ENCODE peak calls at places on chromosomes 16 and 17, in seven cellular contexts. Y is A549, B is AG04450, K is cardiac muscle cell, H is cardiac fibroblast, V is AG09309, P is body of pancreas. Q is an unnamed sample.

GRCh38 chr16:54411555-54411954 is 125.0 kb upstream of the IRX3 start:
- DNase-seq in P (no peak), Y (no peak), H (no peak), B (no peak), V (no peak), K (peak), Q (no peak)

GRCh38 chr17:44828919-44829557 is 1.0 kb downstream of the GJC1 start:
- DNase-seq in Y (peak), B (no peak), P (no peak), V (no peak), H (peak), K (no peak), Q (no peak)

GRCh38 chr16:87723224-87723619 is 42.6 kb downstream of the KLHDC4 start:
- DNase-seq in K (peak), B (peak), Y (no peak), P (peak), H (peak), V (no peak), Q (no peak)

GRCh38 chr17:77637807-77638182 is 320.7 kb upstream of the TNRC6C start:
- DNase-seq in P (no peak), V (no peak), B (no peak), Y (no peak), H (no peak), K (no peak), Q (no peak)

GRCh38 chr17:68199837-68200688 is 47.8 kb upstream of the AMZ2 start:
- DNase-seq in K (no peak), Y (no peak), P (no peak), V (no peak), B (no peak), H (peak), Q (no peak)

GRCh38 chr17:45451131-45451530 is 18.5 kb upstream of the ARHGAP27 start:
- DNase-seq in B (no peak), H (no peak), Y (no peak), K (no peak), V (no peak), P (no peak), Q (no peak)

GRCh38 chr16:4372578-4373355 is 1.1 kb downstream of the VASN start:
- DNase-seq in K (no peak), V (no peak), B (no peak), Y (peak), P (peak), H (peak), Q (no peak)

GRCh38 chr17:4986403-4986802 is 1.1 kb downstream of the CAMTA2 start:
- DNase-seq in V (no peak), K (no peak), Y (no peak), H (peak), P (no peak), B (no peak), Q (no peak)

GRCh38 chr16:80084614-80085013 is 456.2 kb upstream of the DYNLRB2 start:
- DNase-seq in B (no peak), K (peak), V (peak), Y (peak), H (peak), P (peak), Q (no peak)

GRCh38 chr17:7650509-7651096 is at the start of gene ATP1B2:
- DNase-seq in V (no peak), B (no peak), H (peak), Y (peak), P (peak), K (peak), Q (no peak)

GRCh38 chr17:55710410-55710809 is 12.3 kb downstream of the TMEM100 start:
- DNase-seq in P (no peak), Y (no peak), B (no peak), V (no peak), K (no peak), H (peak), Q (no peak)

DNA sequence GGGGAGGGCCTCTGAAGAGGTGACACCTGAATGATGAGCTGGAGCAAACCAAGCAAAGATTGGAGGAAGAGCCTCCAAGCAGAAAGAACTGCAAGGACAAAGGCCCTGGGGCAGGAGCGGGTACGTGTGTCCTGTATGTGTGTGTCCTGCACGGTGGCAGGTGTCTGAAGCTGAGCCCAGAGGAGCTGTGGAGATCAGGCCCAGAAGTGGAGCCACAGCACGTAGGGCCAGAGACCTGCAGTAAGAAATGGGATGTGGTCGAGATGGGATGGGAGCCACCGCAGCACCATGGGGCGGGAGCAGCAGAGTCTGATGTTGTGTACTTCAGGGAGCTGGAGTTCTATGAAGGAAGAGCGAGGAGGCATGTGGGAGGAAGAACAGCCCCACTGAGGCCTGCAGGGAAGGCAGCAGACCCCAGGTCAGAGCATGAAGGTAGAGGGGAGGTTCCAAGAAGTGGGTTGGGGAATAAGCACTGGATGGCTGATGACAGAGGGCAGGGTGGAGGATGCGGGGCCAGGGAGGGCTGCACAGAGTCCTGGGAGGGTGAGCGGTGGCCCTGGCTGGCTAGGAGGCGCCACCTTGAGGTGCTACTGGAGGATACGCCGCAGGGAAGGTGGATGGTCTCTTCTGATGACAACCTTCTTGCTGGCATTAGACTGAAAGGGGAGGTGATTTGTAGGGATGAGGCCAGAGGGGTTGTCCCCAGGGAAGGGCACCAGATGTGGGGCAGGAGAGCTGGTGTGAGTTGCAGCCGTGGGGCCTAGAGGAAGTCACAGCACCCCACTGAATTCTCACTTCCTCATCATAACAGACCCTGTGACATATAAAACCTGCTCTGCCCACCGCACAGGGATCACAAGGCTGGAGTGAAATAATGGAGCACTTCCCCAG is 10.6 kb upstream of the CETP start:
- DNase-seq in Y (peak), B (no peak), P (peak), V (no peak), H (peak), K (peak), Q (no peak)
- TF ChIP-seq CTCF in Y (peak), B (peak), P (peak), V (peak), H (peak), K (peak), Q (peak)

GRCh38 chr17:72465191-72466024 is 344.6 kb downstream of the SOX9 start:
- DNase-seq in B (peak), P (peak), H (peak), V (peak), K (no peak), Y (peak), Q (no peak)
- H3K4me3 ChIP-seq in B (peak), P (no peak), H (no peak), V (no peak), K (no peak), Y (peak), Q (no peak)

DNA sequence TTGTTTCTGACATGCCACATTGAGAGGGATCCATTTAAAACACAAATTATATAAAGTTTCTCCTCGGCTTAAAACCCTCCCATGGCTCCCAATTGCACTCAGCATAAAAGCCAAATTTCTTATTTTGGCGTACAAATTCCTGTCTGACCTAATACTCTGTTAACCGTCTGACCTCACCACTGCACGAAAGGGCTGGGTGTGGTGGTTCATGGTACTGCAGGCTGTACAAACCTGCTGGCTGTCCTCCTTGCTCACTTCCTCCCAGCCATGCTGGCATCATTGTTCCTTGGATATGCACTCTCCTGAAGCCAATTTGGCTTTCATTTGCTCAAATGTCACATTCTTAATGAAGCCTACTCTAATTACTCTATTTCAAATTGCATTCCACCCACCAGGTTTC is 301.6 kb upstream of the C16orf82 start:
- DNase-seq in K (no peak), V (no peak), P (no peak), H (no peak), Y (peak), B (no peak), Q (no peak)
- TF ChIP-seq CTCF in K (no peak), V (no peak), P (peak), H (peak), Y (no peak), B (peak), Q (peak)

GRCh38 chr17:17363638-17364337 is 60.6 kb downstream of the NT5M start:
- DNase-seq in H (no peak), Y (no peak), K (no peak), P (no peak), B (no peak), V (no peak), Q (no peak)
- H3K4me3 ChIP-seq in H (no peak), Y (no peak), K (no peak), P (no peak), B (no peak), V (no peak), Q (no peak)

GRCh38 chr17:63433746-63434591 is 12.1 kb downstream of the CYB561 start:
- DNase-seq in Y (peak), H (peak), B (peak), K (no peak), P (peak), V (peak), Q (no peak)

GRCh38 chr17:63434951-63435571 is 11.0 kb downstream of the CYB561 start:
- DNase-seq in H (peak), K (no peak), Y (peak), B (no peak), P (peak), V (no peak), Q (no peak)

GRCh38 chr17:63436523-63437110 is 9.5 kb downstream of the CYB561 start:
- DNase-seq in K (no peak), Y (peak), H (no peak), V (no peak), B (no peak), P (peak), Q (no peak)

GRCh38 chr17:63437287-63438091 is 8.6 kb downstream of the CYB561 start:
- DNase-seq in V (no peak), K (no peak), H (no peak), B (no peak), Y (no peak), P (peak), Q (no peak)

GRCh38 chr17:63435681-63436522 is 10.2 kb downstream of the CYB561 start:
- DNase-seq in Y (no peak), H (no peak), V (no peak), B (no peak), K (no peak), P (peak), Q (no peak)
- TF ChIP-seq CTCF in Y (no peak), H (no peak), V (no peak), B (no peak), K (no peak), P (peak), Q (peak)

DNA sequence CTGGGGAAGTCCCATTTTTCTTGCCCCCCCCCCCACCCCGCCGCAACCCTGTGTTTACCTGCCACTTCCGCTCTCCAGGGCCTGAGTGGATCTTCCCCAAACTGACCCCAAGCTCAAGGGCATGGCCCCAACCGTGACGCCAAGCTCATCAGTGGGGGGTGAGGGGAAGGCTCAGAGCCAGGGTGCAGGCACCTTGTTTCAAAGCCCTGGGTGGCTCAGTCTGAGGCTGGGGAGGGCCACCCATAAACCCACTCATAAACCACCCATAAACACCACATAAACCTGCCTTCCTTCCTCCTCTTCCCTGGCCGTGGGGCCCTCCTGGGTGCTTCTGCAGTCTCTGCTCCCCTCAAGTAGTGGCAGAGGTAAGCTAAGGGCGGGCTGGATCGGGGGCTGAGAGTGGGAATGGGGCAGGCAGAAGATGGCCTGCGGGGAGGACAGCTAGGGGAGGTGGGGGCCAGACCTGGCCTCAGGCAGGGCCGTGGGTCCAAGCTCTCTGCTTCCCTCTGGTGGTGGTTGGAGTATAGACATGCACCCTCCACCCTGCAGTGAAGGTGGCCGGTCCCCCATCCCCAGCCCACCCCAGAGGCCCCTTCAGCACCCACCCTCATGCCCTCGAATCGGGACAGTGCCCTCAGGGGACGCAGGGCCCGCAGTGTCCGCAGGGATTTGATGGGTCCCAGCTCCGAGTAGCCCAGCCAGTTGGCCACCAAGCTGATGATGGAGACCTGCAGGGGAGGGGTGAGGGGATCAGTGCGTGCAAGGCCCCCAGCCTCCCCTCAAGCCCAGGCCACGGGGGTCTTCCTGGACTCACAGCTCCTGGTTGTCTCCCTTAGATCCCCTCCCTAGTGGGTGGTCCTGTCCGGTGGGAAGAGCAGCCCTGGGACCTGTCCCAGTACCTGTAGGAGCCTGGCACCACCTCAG is 14.6 kb upstream of the CD79B start:
- DNase-seq in Y (peak), P (peak), K (peak), H (peak), B (no peak), V (no peak), Q (no peak)
- H3K4me3 ChIP-seq in Y (no peak), P (no peak), K (no peak), H (no peak), B (no peak), V (no peak), Q (peak)

GRCh38 chr16:30356401-30357084 is 1.4 kb upstream of the CD2BP2 start:
- DNase-seq in V (no peak), B (no peak), P (no peak), K (no peak), Y (no peak), H (no peak), Q (no peak)

GRCh38 chr16:30355954-30356308 is 823 bp upstream of the CD2BP2 start:
- DNase-seq in P (no peak), Y (no peak), H (no peak), V (no peak), K (no peak), B (no peak), Q (no peak)

GRCh38 chr16:30354423-30355143 is 525 bp downstream of the CD2BP2 start:
- DNase-seq in P (no peak), Y (no peak), H (no peak), K (peak), V (no peak), B (no peak), Q (no peak)

GRCh38 chr16:30353438-30354129 is 1.5 kb downstream of the CD2BP2 start:
- DNase-seq in K (no peak), V (no peak), Y (no peak), H (no peak), P (no peak), B (no peak), Q (no peak)

GRCh38 chr16:30355144-30355953 is at the start of gene CD2BP2:
- DNase-seq in P (peak), V (peak), H (peak), K (peak), B (peak), Y (peak), Q (peak)
- TF ChIP-seq CTCF in P (no peak), V (peak), H (no peak), K (no peak), B (peak), Y (no peak), Q (no peak)

GRCh38 chr17:18364166-18364565 is 816 bp upstream of the SHMT1 start:
- DNase-seq in Y (no peak), H (no peak), B (no peak), K (no peak), P (no peak), V (no peak), Q (no peak)

GRCh38 chr17:18361837-18362380 is 1.4 kb downstream of the SHMT1 start:
- DNase-seq in V (no peak), B (no peak), K (no peak), H (no peak), Y (no peak), P (no peak), Q (no peak)

GRCh38 chr17:18363021-18363941 is at the start of gene SHMT1:
- DNase-seq in K (peak), V (peak), H (peak), B (peak), Y (peak), P (peak), Q (peak)

GRCh38 chr17:18360518-18360917 is 2.8 kb downstream of the SHMT1 start:
- DNase-seq in B (no peak), K (no peak), Y (no peak), V (no peak), H (no peak), P (no peak), Q (no peak)

DNA sequence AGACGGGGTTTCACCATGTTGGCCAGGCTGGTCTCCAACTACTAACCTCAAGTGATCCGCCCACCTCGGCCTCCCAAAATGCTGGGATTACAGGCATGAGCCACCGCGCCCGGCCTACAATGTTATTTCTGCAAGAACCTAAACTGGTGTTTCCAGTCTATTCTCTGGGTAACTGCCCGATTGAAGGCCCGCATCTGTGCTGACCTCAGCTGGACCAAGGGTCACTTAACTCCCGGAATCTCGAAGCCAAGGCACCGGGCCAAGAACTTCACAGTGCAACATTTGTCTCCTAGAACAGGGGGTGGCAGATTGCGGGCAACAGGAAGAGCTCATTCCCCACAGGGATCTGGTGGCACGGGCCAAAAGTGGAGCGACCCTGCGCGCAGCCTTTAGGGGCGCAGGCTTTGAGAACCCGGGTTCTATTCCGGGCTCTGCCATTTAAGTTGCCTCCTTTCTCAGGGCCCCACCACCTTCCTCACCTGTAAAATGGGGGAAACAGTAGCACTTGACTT is 785 bp downstream of the SHMT1 start:
- DNase-seq in B (no peak), V (no peak), H (peak), Y (peak), K (peak), P (peak), Q (no peak)
- H3K4me3 ChIP-seq in B (peak), V (peak), H (peak), Y (peak), K (peak), P (peak), Q (peak)

GRCh38 chr17:43328650-43329049 is 70.1 kb upstream of the ARL4D start:
- DNase-seq in H (no peak), K (no peak), B (no peak), Y (no peak), V (no peak), P (no peak), Q (no peak)

GRCh38 chr17:43327834-43328420 is 70.9 kb upstream of the ARL4D start:
- DNase-seq in K (no peak), P (no peak), V (no peak), Y (no peak), B (no peak), H (no peak), Q (no peak)

GRCh38 chr17:43327421-43327820 is 71.4 kb upstream of the ARL4D start:
- DNase-seq in K (no peak), B (no peak), H (no peak), Y (no peak), P (no peak), V (no peak), Q (no peak)

GRCh38 chr17:43326490-43327275 is 72.1 kb upstream of the ARL4D start:
- DNase-seq in V (no peak), Y (no peak), B (no peak), P (no peak), H (no peak), K (no peak), Q (no peak)

DNA sequence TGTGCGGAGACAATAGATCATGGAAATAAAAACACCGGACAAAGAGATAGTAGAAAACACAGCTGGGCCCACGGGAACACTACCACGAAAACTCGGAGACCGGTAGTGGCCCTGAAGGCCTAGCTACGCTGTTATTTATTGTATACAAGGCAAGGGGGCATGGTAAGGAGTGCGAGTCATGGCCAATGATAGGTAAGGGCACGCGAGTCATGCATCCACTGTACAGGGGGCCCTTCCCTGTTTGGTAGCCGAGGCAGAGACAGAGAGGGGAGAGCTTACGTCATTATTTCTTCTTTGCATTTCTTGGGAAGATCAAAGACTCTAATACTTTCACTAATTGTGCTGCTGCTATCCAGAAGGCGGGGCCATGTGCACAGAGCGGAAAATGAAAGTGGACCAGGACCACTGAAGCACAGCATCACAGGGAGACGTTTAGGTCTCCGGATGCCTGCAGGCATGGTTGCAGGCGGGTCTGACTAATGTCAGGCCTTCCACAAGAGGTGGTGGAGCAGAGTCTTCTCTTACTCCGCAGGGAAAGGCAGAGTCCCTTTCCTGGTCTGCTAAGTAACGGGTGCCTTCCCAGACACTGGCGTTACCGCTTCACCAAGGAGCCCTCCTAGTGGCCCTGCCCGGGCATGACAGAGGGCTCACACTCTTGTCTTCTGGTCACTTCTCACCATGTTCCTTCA is 74.4 kb upstream of the ARL4D start:
- DNase-seq in V (no peak), P (no peak), H (no peak), Y (peak), B (no peak), K (no peak), Q (peak)
- TF ChIP-seq CTCF in V (no peak), P (no peak), H (peak), Y (no peak), B (peak), K (no peak), Q (peak)

GRCh38 chr16:85579199-85579598 is 33.9 kb upstream of the GSE1 start:
- DNase-seq in V (no peak), H (no peak), Y (no peak), B (no peak), P (no peak), K (no peak), Q (no peak)
- H3K4me3 ChIP-seq in V (no peak), H (no peak), Y (no peak), B (no peak), P (no peak), K (no peak), Q (no peak)